ENCODE peak calls at places on chromosomes 1 and 21, in nine cellular contexts. One of them, this sample, is unnamed. For H3K4me1, the result is how much of the 10 kb centered on the place peaks cover.

GRCh38 chr21:42433946-42434551 is 30.3 kb downstream of the UBASH3A start:
- DNase-seq in right atrium auricular region: no peak
- DNase-seq in GM23248: no peak
- DNase-seq in pancreas: no peak
- DNase-seq in mesendoderm: no peak
- DNase-seq in GM23338: no peak
- DNase-seq in tibial nerve: no peak
- DNase-seq in fibroblast of lung: no peak
- DNase-seq in mesenchymal stem cell: no peak
- DNase-seq in this sample: no peak

GRCh38 chr1:110068646-110069301 is 1.7 kb downstream of the ALX3 start:
- DNase-seq in right atrium auricular region: no peak
- DNase-seq in GM23248: no peak
- DNase-seq in pancreas: no peak
- DNase-seq in mesendoderm: no peak
- DNase-seq in GM23338: peak
- DNase-seq in tibial nerve: no peak
- DNase-seq in fibroblast of lung: no peak
- DNase-seq in mesenchymal stem cell: peak
- DNase-seq in this sample: peak

GRCh38 chr1:225817611-225818061 is 7.7 kb downstream of the EPHX1 start:
- DNase-seq in right atrium auricular region: peak
- DNase-seq in GM23248: peak
- DNase-seq in pancreas: peak
- DNase-seq in mesendoderm: peak
- DNase-seq in GM23338: peak
- DNase-seq in tibial nerve: peak
- DNase-seq in fibroblast of lung: peak
- DNase-seq in mesenchymal stem cell: peak
- DNase-seq in this sample: peak

GRCh38 chr1:43536196-43536863 is 5.6 kb downstream of the PTPRF start:
- DNase-seq in right atrium auricular region: no peak
- DNase-seq in GM23248: no peak
- DNase-seq in pancreas: peak
- DNase-seq in mesendoderm: no peak
- DNase-seq in GM23338: no peak
- DNase-seq in tibial nerve: no peak
- DNase-seq in fibroblast of lung: no peak
- DNase-seq in mesenchymal stem cell: no peak
- DNase-seq in this sample: no peak

GRCh38 chr1:4058706-4059105 is 158.6 kb upstream of the C1orf174 start:
- DNase-seq in right atrium auricular region: no peak
- DNase-seq in GM23248: no peak
- DNase-seq in pancreas: no peak
- DNase-seq in mesendoderm: no peak
- DNase-seq in GM23338: no peak
- DNase-seq in tibial nerve: no peak
- DNase-seq in fibroblast of lung: no peak
- DNase-seq in mesenchymal stem cell: no peak
- DNase-seq in this sample: no peak

GRCh38 chr1:3821004-3821933 is 25.0 kb upstream of the LRRC47 start:
- DNase-seq in right atrium auricular region: no peak
- DNase-seq in GM23248: no peak
- DNase-seq in pancreas: no peak
- DNase-seq in mesendoderm: no peak
- DNase-seq in GM23338: no peak
- DNase-seq in tibial nerve: no peak
- DNase-seq in fibroblast of lung: no peak
- DNase-seq in mesenchymal stem cell: no peak
- DNase-seq in this sample: peak

GRCh38 chr21:31162079-31162699 is 123.9 kb upstream of the KRTAP19-8 start:
- DNase-seq in right atrium auricular region: no peak
- DNase-seq in GM23248: no peak
- DNase-seq in pancreas: no peak
- DNase-seq in mesendoderm: no peak
- DNase-seq in GM23338: no peak
- DNase-seq in tibial nerve: no peak
- DNase-seq in fibroblast of lung: no peak
- DNase-seq in mesenchymal stem cell: no peak
- DNase-seq in this sample: no peak

GRCh38 chr1:198187973-198188588 is 31.3 kb downstream of the NEK7 start:
- DNase-seq in right atrium auricular region: no peak
- DNase-seq in GM23248: no peak
- DNase-seq in pancreas: no peak
- DNase-seq in mesendoderm: peak
- DNase-seq in GM23338: no peak
- DNase-seq in tibial nerve: no peak
- DNase-seq in fibroblast of lung: peak
- DNase-seq in mesenchymal stem cell: no peak
- DNase-seq in this sample: no peak

GRCh38 chr1:209886219-209886536 is 51.8 kb upstream of the SYT14 start:
- DNase-seq in right atrium auricular region: no peak
- DNase-seq in GM23248: no peak
- DNase-seq in pancreas: no peak
- DNase-seq in mesendoderm: no peak
- DNase-seq in GM23338: no peak
- DNase-seq in tibial nerve: no peak
- DNase-seq in fibroblast of lung: no peak
- DNase-seq in mesenchymal stem cell: no peak
- DNase-seq in this sample: no peak

GRCh38 chr1:41622859-41623732 is 138.6 kb upstream of the EDN2 start:
- DNase-seq in right atrium auricular region: no peak
- DNase-seq in GM23248: no peak
- DNase-seq in pancreas: no peak
- DNase-seq in mesendoderm: no peak
- DNase-seq in GM23338: no peak
- DNase-seq in tibial nerve: no peak
- DNase-seq in fibroblast of lung: peak
- DNase-seq in mesenchymal stem cell: peak
- DNase-seq in this sample: peak

GRCh38 chr1:234929369-234929768 is 199.3 kb downstream of the TOMM20 start:
- DNase-seq in right atrium auricular region: peak
- DNase-seq in GM23248: no peak
- DNase-seq in pancreas: no peak
- DNase-seq in mesendoderm: no peak
- DNase-seq in GM23338: no peak
- DNase-seq in tibial nerve: no peak
- DNase-seq in fibroblast of lung: no peak
- DNase-seq in mesenchymal stem cell: no peak
- DNase-seq in this sample: no peak

GRCh38 chr1:3717715-3718601 is 34.3 kb upstream of the CCDC27 start:
- DNase-seq in right atrium auricular region: no peak
- DNase-seq in GM23248: peak
- DNase-seq in pancreas: no peak
- DNase-seq in mesendoderm: peak
- DNase-seq in GM23338: peak
- DNase-seq in tibial nerve: no peak
- DNase-seq in fibroblast of lung: no peak
- DNase-seq in mesenchymal stem cell: peak
- DNase-seq in this sample: peak

GRCh38 chr1:232923739-232924386 is 26.5 kb upstream of the NTPCR start:
- DNase-seq in right atrium auricular region: no peak
- DNase-seq in GM23248: peak
- DNase-seq in pancreas: no peak
- DNase-seq in mesendoderm: no peak
- DNase-seq in GM23338: no peak
- DNase-seq in tibial nerve: no peak
- DNase-seq in fibroblast of lung: peak
- DNase-seq in mesenchymal stem cell: peak
- DNase-seq in this sample: no peak

GRCh38 chr1:81201779-81202178 is 599.0 kb upstream of the ADGRL2 start:
- DNase-seq in right atrium auricular region: no peak
- DNase-seq in GM23248: no peak
- DNase-seq in pancreas: no peak
- DNase-seq in mesendoderm: no peak
- DNase-seq in GM23338: no peak
- DNase-seq in tibial nerve: no peak
- DNase-seq in fibroblast of lung: no peak
- DNase-seq in mesenchymal stem cell: no peak
- DNase-seq in this sample: no peak

GRCh38 chr21:41361786-41362604 is at the start of gene MX2:
- DNase-seq in right atrium auricular region: peak
- DNase-seq in GM23248: peak
- DNase-seq in pancreas: peak
- DNase-seq in mesendoderm: no peak
- DNase-seq in GM23338: no peak
- DNase-seq in tibial nerve: peak
- DNase-seq in fibroblast of lung: peak
- DNase-seq in mesenchymal stem cell: peak
- DNase-seq in this sample: peak

GRCh38 chr1:36778773-36779172 is 255.5 kb downstream of the GRIK3 start:
- DNase-seq in right atrium auricular region: no peak
- DNase-seq in GM23248: no peak
- DNase-seq in pancreas: no peak
- DNase-seq in mesendoderm: no peak
- DNase-seq in GM23338: no peak
- DNase-seq in tibial nerve: no peak
- DNase-seq in fibroblast of lung: no peak
- DNase-seq in mesenchymal stem cell: no peak
- DNase-seq in this sample: no peak

GRCh38 chr21:40905251-40905650 is 58.3 kb upstream of the DSCAM start:
- DNase-seq in right atrium auricular region: no peak
- DNase-seq in GM23248: no peak
- DNase-seq in pancreas: no peak
- DNase-seq in mesendoderm: no peak
- DNase-seq in GM23338: no peak
- DNase-seq in tibial nerve: no peak
- DNase-seq in fibroblast of lung: no peak
- DNase-seq in mesenchymal stem cell: no peak
- DNase-seq in this sample: no peak

GRCh38 chr1:114173704-114174103 is 20.0 kb upstream of the SYT6 start:
- DNase-seq in right atrium auricular region: no peak
- DNase-seq in GM23248: no peak
- DNase-seq in pancreas: no peak
- DNase-seq in mesendoderm: no peak
- DNase-seq in GM23338: no peak
- DNase-seq in tibial nerve: no peak
- DNase-seq in fibroblast of lung: no peak
- DNase-seq in mesenchymal stem cell: no peak
- DNase-seq in this sample: no peak

GRCh38 chr21:34728479-34728878 is 59.7 kb downstream of the CLIC6 start:
- DNase-seq in right atrium auricular region: no peak
- DNase-seq in GM23248: no peak
- DNase-seq in pancreas: peak
- DNase-seq in mesendoderm: no peak
- DNase-seq in GM23338: no peak
- DNase-seq in tibial nerve: no peak
- DNase-seq in fibroblast of lung: no peak
- DNase-seq in mesenchymal stem cell: no peak
- DNase-seq in this sample: no peak

GRCh38 chr1:53093778-53094532 is 31.9 kb downstream of the PODN start:
- DNase-seq in right atrium auricular region: no peak
- DNase-seq in GM23248: no peak
- DNase-seq in pancreas: no peak
- DNase-seq in mesendoderm: no peak
- DNase-seq in GM23338: no peak
- DNase-seq in tibial nerve: no peak
- DNase-seq in fibroblast of lung: no peak
- DNase-seq in mesenchymal stem cell: no peak
- DNase-seq in this sample: no peak

GRCh38 chr1:154821083-154821482 is 49.0 kb downstream of the KCNN3 start:
- DNase-seq in right atrium auricular region: no peak
- DNase-seq in GM23248: no peak
- DNase-seq in pancreas: no peak
- DNase-seq in mesendoderm: no peak
- DNase-seq in GM23338: no peak
- DNase-seq in tibial nerve: no peak
- DNase-seq in fibroblast of lung: no peak
- DNase-seq in mesenchymal stem cell: no peak
- DNase-seq in this sample: no peak
- H3K4me1 ChIP-seq in right atrium auricular region: under half
- H3K4me1 ChIP-seq in GM23248: under half
- H3K4me1 ChIP-seq in pancreas: under half
- H3K4me1 ChIP-seq in mesendoderm: under half
- H3K4me1 ChIP-seq in GM23338: under half
- H3K4me1 ChIP-seq in tibial nerve: under half
- H3K4me1 ChIP-seq in fibroblast of lung: under half
- H3K4me1 ChIP-seq in mesenchymal stem cell: under half
- H3K4me1 ChIP-seq in this sample: under half

DNA sequence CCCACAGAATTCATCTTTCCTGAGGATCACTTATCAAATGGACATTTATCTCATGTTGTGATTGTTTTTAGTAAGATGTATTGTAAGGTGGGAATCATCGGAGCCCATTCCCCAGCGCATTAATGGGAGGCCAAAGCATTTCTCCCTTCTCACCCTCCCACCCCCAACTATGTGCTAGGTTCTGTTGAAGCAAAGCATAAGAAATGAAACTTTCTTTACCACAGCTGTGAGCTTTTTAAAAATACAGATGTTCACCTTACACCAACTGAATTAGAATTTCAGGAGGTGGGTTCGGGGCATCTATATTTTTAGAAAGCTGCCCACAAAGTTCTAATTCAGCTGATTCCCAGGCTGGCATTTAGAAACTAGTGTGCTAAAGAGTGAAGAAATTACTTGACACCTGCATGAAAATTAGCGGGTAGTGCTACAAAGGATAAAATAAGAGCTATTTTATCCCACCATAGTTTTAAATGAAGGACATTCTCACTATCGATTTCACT is 26.3 kb downstream of the UAP1 start:
- DNase-seq in right atrium auricular region: no peak
- DNase-seq in GM23248: no peak
- DNase-seq in pancreas: no peak
- DNase-seq in mesendoderm: no peak
- DNase-seq in GM23338: no peak
- DNase-seq in tibial nerve: no peak
- DNase-seq in fibroblast of lung: no peak
- DNase-seq in mesenchymal stem cell: no peak
- DNase-seq in this sample: no peak
- H3K4me1 ChIP-seq in right atrium auricular region: under half
- H3K4me1 ChIP-seq in GM23248: under half
- H3K4me1 ChIP-seq in pancreas: under half
- H3K4me1 ChIP-seq in mesendoderm: under half
- H3K4me1 ChIP-seq in GM23338: under half
- H3K4me1 ChIP-seq in tibial nerve: under half
- H3K4me1 ChIP-seq in fibroblast of lung: under half
- H3K4me1 ChIP-seq in mesenchymal stem cell: under half
- H3K4me1 ChIP-seq in this sample: under half

GRCh38 chr1:185860876-185861275 is 126.7 kb downstream of the HMCN1 start:
- DNase-seq in right atrium auricular region: no peak
- DNase-seq in GM23248: no peak
- DNase-seq in pancreas: no peak
- DNase-seq in mesendoderm: peak
- DNase-seq in GM23338: no peak
- DNase-seq in tibial nerve: no peak
- DNase-seq in fibroblast of lung: peak
- DNase-seq in mesenchymal stem cell: no peak
- DNase-seq in this sample: no peak
- H3K4me1 ChIP-seq in right atrium auricular region: under half
- H3K4me1 ChIP-seq in GM23248: under half
- H3K4me1 ChIP-seq in pancreas: under half
- H3K4me1 ChIP-seq in mesendoderm: under half
- H3K4me1 ChIP-seq in GM23338: under half
- H3K4me1 ChIP-seq in tibial nerve: under half
- H3K4me1 ChIP-seq in fibroblast of lung: under half
- H3K4me1 ChIP-seq in mesenchymal stem cell: under half
- H3K4me1 ChIP-seq in this sample: under half

DNA sequence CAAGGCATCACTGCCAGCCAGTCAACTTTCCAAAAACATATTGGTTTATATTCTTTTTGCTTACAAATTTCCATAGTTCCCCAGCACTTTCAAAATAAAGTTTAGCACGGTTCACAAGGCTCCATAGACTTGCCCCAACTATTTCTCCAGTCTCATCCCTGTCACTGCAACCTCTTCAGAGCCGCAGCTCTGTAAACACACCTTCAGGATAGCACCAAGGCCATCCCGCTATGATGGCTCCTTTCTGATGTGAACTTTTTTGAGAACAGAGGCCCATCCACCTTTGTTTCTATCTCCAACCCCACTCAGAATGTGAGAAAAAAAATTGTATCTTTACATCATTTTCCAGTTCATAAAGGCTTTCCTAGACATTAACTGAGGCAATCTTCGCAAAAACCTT is 26.3 kb downstream of the PGM1 start:
- DNase-seq in right atrium auricular region: no peak
- DNase-seq in GM23248: no peak
- DNase-seq in pancreas: no peak
- DNase-seq in mesendoderm: no peak
- DNase-seq in GM23338: no peak
- DNase-seq in tibial nerve: no peak
- DNase-seq in fibroblast of lung: no peak
- DNase-seq in mesenchymal stem cell: no peak
- DNase-seq in this sample: no peak
- H3K4me1 ChIP-seq in right atrium auricular region: under half
- H3K4me1 ChIP-seq in GM23248: under half
- H3K4me1 ChIP-seq in pancreas: under half
- H3K4me1 ChIP-seq in mesendoderm: under half
- H3K4me1 ChIP-seq in GM23338: under half
- H3K4me1 ChIP-seq in tibial nerve: under half
- H3K4me1 ChIP-seq in fibroblast of lung: under half
- H3K4me1 ChIP-seq in mesenchymal stem cell: under half
- H3K4me1 ChIP-seq in this sample: under half

This sample was measured in endodermal cell.